ENCODE peak calls at places on chromosomes 12 and 14, in four cellular contexts. One of them, this sample, is unnamed.
A peak's percentile ranks its signal among the peaks of the same experiment; 100 is the strongest.

GRCh38 chr14:23361763-23362162 is 3.2 kb downstream of the EFS start:
- DNase-seq in WTC11: no peak
- DNase-seq in K562: no peak
- DNase-seq in HepG2: no peak
- DNase-seq in this sample: no peak

GRCh38 chr14:68544150-68544892 is 248.5 kb downstream of the ZFP36L1 start:
- DNase-seq in K562: peak; percentile 8
- DNase-seq in HepG2: no peak
- DNase-seq in WTC11: no peak
- DNase-seq in this sample: no peak

GRCh38 chr14:101960225-101960624 is 4.1 kb upstream of the DYNC1H1 start:
- DNase-seq in HepG2: peak; percentile 40
- DNase-seq in K562: peak; percentile 36
- DNase-seq in WTC11: peak; percentile 44
- DNase-seq in this sample: peak; percentile 45

GRCh38 chr14:85437143-85437542 is 92.8 kb upstream of the FLRT2 start:
- DNase-seq in WTC11: no peak
- DNase-seq in HepG2: peak; percentile 24
- DNase-seq in K562: no peak
- DNase-seq in this sample: no peak

GRCh38 chr12:7638064-7638763 is 27.5 kb downstream of the APOBEC1 start:
- DNase-seq in K562: no peak
- DNase-seq in WTC11: peak; percentile 50
- DNase-seq in HepG2: no peak
- DNase-seq in this sample: no peak

GRCh38 chr14:90302529-90303303 is 29.0 kb downstream of the NRDE2 start:
- DNase-seq in HepG2: no peak
- DNase-seq in K562: no peak
- DNase-seq in WTC11: no peak
- DNase-seq in this sample: no peak

GRCh38 chr12:96015672-96016071 is 19.5 kb upstream of the HAL start:
- DNase-seq in WTC11: peak; percentile 50
- DNase-seq in K562: no peak
- DNase-seq in HepG2: no peak
- DNase-seq in this sample: peak; percentile 32

GRCh38 chr14:24395609-24396580 is 2.9 kb upstream of the NYNRIN start:
- DNase-seq in HepG2: no peak
- DNase-seq in WTC11: no peak
- DNase-seq in K562: no peak
- DNase-seq in this sample: no peak

GRCh38 chr12:95443458-95443857 is 30.5 kb upstream of the METAP2 start:
- DNase-seq in WTC11: no peak
- DNase-seq in K562: no peak
- DNase-seq in HepG2: no peak
- DNase-seq in this sample: no peak

GRCh38 chr12:92701441-92701840 is 1.3 kb upstream of the PLEKHG7 start:
- DNase-seq in HepG2: no peak
- DNase-seq in WTC11: no peak
- DNase-seq in K562: no peak
- DNase-seq in this sample: no peak

GRCh38 chr12:4104722-4105244 is 168.8 kb upstream of the CCND2 start:
- DNase-seq in WTC11: no peak
- DNase-seq in HepG2: no peak
- DNase-seq in K562: no peak
- DNase-seq in this sample: no peak

GRCh38 chr12:122200541-122201175 is 2.9 kb upstream of the B3GNT4 start:
- DNase-seq in HepG2: no peak
- DNase-seq in K562: no peak
- DNase-seq in WTC11: peak; percentile 60
- DNase-seq in this sample: no peak

GRCh38 chr12:51377099-51377984 is 13.9 kb downstream of the GALNT6 start:
- DNase-seq in K562: no peak
- DNase-seq in WTC11: no peak
- DNase-seq in HepG2: no peak
- DNase-seq in this sample: no peak

GRCh38 chr12:131386167-131386521 is 324.7 kb upstream of the SFSWAP start:
- DNase-seq in WTC11: no peak
- DNase-seq in K562: no peak
- DNase-seq in HepG2: no peak
- DNase-seq in this sample: no peak

GRCh38 chr12:104303538-104304151 is at the start of gene EID3:
- DNase-seq in WTC11: peak; percentile 91
- DNase-seq in K562: peak; percentile 50
- DNase-seq in HepG2: no peak
- DNase-seq in this sample: no peak

GRCh38 chr12:106097011-106097410 is 41.7 kb downstream of the NUAK1 start:
- DNase-seq in WTC11: no peak
- DNase-seq in K562: no peak
- DNase-seq in HepG2: no peak
- DNase-seq in this sample: no peak

GRCh38 chr14:104445832-104446381 is 133.7 kb upstream of the C14orf180 start:
- DNase-seq in HepG2: no peak
- DNase-seq in K562: no peak
- DNase-seq in WTC11: no peak
- DNase-seq in this sample: no peak

GRCh38 chr12:93453633-93454032 is 11.9 kb upstream of the UBE2N start:
- DNase-seq in WTC11: no peak
- DNase-seq in K562: no peak
- DNase-seq in HepG2: no peak
- DNase-seq in this sample: no peak

GRCh38 chr14:49467091-49467490 is 119.1 kb downstream of the RPS29 start:
- DNase-seq in WTC11: no peak
- DNase-seq in HepG2: no peak
- DNase-seq in K562: no peak
- DNase-seq in this sample: no peak

GRCh38 chr12:39127401-39127800 is 222.0 kb upstream of the CPNE8 start:
- DNase-seq in HepG2: peak; percentile 3
- DNase-seq in K562: no peak
- DNase-seq in WTC11: no peak
- DNase-seq in this sample: peak; percentile 22

GRCh38 chr14:36997843-36998242 is 174.6 kb downstream of the SLC25A21 start:
- DNase-seq in WTC11: no peak
- DNase-seq in HepG2: no peak
- DNase-seq in K562: no peak
- DNase-seq in this sample: no peak

GRCh38 chr12:16076553-16076952 is 165.4 kb downstream of the DERA start:
- DNase-seq in WTC11: no peak
- DNase-seq in K562: no peak
- DNase-seq in HepG2: peak; percentile 44
- DNase-seq in this sample: peak; percentile 32

GRCh38 chr12:85299058-85299457 is 19.0 kb downstream of the ALX1 start:
- DNase-seq in WTC11: no peak
- DNase-seq in K562: no peak
- DNase-seq in HepG2: no peak
- DNase-seq in this sample: no peak

GRCh38 chr14:81728447-81728846 is 194.8 kb upstream of the SEL1L start:
- DNase-seq in HepG2: no peak
- DNase-seq in K562: no peak
- DNase-seq in WTC11: no peak
- DNase-seq in this sample: no peak

GRCh38 chr12:49021292-49021915 is 2.8 kb upstream of the PRKAG1 start:
- DNase-seq in K562: no peak
- DNase-seq in HepG2: no peak
- DNase-seq in WTC11: no peak
- DNase-seq in this sample: no peak

GRCh38 chr14:71652368-71652767 is 279.9 kb upstream of the RGS6 start:
- DNase-seq in K562: no peak
- DNase-seq in HepG2: no peak
- DNase-seq in WTC11: no peak
- DNase-seq in this sample: no peak

GRCh38 chr12:132600048-132601032 is 10.0 kb downstream of the LRCOL1 start:
- DNase-seq in WTC11: peak; percentile 78
- DNase-seq in HepG2: peak; percentile 54
- DNase-seq in K562: peak; percentile 73
- DNase-seq in this sample: peak; percentile 59

GRCh38 chr12:113445544-113446176 is 23.5 kb downstream of the SDSL start:
- DNase-seq in K562: no peak
- DNase-seq in HepG2: no peak
- DNase-seq in WTC11: no peak
- DNase-seq in this sample: no peak

GRCh38 chr12:232731-233614 is 19.0 kb upstream of the SLC6A12 start:
- DNase-seq in K562: no peak
- DNase-seq in WTC11: no peak
- DNase-seq in HepG2: no peak
- DNase-seq in this sample: no peak

GRCh38 chr12:228846-229200 is 14.9 kb upstream of the SLC6A12 start:
- DNase-seq in K562: no peak
- DNase-seq in HepG2: no peak
- DNase-seq in WTC11: no peak
- DNase-seq in this sample: no peak

GRCh38 chr12:229441-230191 is 15.7 kb upstream of the SLC6A12 start:
- DNase-seq in K562: no peak
- DNase-seq in HepG2: no peak
- DNase-seq in WTC11: no peak
- DNase-seq in this sample: no peak

GRCh38 chr12:233615-233968 is 19.6 kb upstream of the SLC6A12 start:
- DNase-seq in HepG2: no peak
- DNase-seq in K562: no peak
- DNase-seq in WTC11: no peak
- DNase-seq in this sample: no peak

DNA sequence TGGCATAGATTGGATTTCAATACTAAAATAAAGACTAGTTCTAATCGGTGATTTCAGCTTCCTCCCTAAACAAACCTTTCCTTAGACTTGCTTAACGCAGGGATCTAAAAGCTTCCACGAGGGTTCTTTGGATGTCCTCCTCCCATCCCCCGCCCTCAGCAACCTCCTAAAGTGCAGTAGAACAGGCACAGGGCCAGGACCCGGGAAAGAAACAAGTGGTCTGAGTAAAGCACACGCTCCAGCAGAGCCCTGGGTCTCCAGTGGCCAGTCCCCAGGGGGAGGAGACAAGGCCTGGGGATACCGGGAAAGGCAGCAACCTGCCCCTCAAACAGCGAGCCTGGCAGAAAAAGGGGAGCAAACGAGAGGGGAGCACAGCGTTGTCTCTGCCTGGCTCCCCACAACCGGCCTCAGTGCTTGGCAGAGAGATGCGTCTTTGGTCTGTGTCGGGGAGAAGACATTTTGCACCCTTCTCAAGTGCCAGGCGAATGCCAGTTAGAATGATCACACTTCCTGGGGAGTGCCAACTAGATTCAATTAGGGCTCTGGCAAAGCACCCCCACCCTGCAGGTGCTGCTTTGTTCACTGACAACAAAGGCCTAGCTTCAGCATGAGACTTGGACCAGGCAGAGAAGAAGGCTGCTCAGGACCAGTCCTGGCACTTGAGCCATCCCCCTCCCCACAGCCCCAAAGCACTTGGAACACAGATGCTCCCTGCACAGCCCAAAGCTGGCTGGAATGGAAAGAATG is 17.1 kb upstream of the SLC6A12 start:
- DNase-seq in K562: no peak
- DNase-seq in HepG2: no peak
- DNase-seq in WTC11: no peak
- DNase-seq in this sample: no peak
- TF ChIP-seq ELF4 in K562: no peak
- TF ChIP-seq ELF4 in HepG2: no peak
- TF ChIP-seq ELF4 in WTC11: no peak
- TF ChIP-seq ELF4 in this sample: no peak

DNA sequence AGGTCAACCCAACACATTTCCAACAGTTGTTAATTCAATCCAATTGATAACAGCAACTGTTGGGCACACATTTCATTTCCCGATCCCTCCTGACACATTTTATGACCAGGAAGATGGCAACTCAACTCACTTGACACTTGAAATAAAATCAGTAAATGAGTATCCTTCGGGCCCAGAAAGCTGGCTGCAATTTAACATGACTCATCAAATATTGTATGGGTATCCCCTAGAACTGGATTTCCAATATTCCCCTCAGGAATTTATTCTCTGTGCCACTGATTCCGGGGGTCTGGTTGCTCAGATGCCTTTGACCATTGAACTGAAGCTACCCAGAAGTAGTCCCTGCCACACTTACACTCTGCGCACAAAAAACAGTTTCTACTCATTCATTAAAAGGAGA is 42.1 kb downstream of the INTS13 start:
- DNase-seq in HepG2: no peak
- DNase-seq in WTC11: no peak
- DNase-seq in K562: no peak
- DNase-seq in this sample: no peak
- TF ChIP-seq SP1 in HepG2: no peak
- TF ChIP-seq SP1 in WTC11: no peak
- TF ChIP-seq SP1 in K562: no peak
- TF ChIP-seq SP1 in this sample: no peak

GRCh38 chr12:13691598-13691997 is 289.8 kb downstream of the GRIN2B start:
- DNase-seq in HepG2: no peak
- DNase-seq in K562: no peak
- DNase-seq in WTC11: no peak
- DNase-seq in this sample: no peak

GRCh38 chr12:13698001-13698400 is 283.4 kb downstream of the GRIN2B start:
- DNase-seq in HepG2: no peak
- DNase-seq in WTC11: no peak
- DNase-seq in K562: no peak
- DNase-seq in this sample: no peak

GRCh38 chr12:13692332-13692731 is 289.1 kb downstream of the GRIN2B start:
- DNase-seq in K562: no peak
- DNase-seq in WTC11: no peak
- DNase-seq in HepG2: no peak
- DNase-seq in this sample: no peak

GRCh38 chr12:13701502-13701901 is 279.9 kb downstream of the GRIN2B start:
- DNase-seq in WTC11: no peak
- DNase-seq in K562: no peak
- DNase-seq in HepG2: no peak
- DNase-seq in this sample: no peak

DNA sequence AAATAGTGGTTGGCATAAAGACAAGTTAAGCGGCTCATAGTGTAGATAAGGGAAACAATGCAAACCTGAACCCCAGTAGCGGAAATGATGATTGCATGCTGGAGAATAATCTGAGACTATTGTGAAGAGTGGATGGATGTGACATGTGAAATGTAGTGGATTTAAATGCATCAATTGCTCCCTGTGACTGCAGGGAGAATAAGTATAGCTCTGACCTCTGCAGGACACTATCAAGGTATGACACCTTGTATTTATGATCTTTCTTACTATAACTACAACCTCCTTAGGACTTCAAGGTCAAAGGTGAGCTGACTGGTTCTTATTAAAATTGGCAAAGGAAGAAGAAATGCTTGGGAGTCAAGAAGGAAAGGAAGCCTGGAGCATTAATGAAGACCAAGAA is 285.6 kb downstream of the GRIN2B start:
- DNase-seq in WTC11: no peak
- DNase-seq in HepG2: no peak
- DNase-seq in K562: no peak
- DNase-seq in this sample: no peak
- TF ChIP-seq ELF4 in WTC11: no peak
- TF ChIP-seq ELF4 in HepG2: no peak
- TF ChIP-seq ELF4 in K562: no peak
- TF ChIP-seq ELF4 in this sample: no peak

DNA sequence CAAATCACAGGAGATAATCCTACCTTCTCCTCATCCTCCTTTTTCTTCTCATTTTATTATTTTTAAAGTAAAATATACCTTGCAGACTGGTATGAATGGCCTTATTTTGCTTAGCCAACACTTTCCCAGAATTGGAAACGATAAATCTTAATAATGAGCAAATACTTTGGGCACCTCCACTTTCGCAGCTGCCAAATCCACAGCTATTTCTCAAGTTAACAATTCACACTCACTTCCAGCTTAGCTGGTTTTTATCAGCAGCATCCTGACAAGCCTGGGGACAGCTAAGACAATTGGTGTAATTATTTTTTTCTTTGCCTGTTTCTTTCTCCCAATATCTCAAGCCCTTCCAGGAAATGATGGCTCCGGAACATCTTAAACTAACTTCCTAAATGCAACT is 867.5 kb upstream of the TMEM132C start:
- DNase-seq in HepG2: no peak
- DNase-seq in WTC11: no peak
- DNase-seq in K562: no peak
- DNase-seq in this sample: no peak
- TF ChIP-seq SP1 in HepG2: no peak
- TF ChIP-seq SP1 in WTC11: no peak
- TF ChIP-seq SP1 in K562: no peak
- TF ChIP-seq SP1 in this sample: no peak